ENCODE peak calls at places on chromosomes 4 and X, in ten cellular contexts. L is fibroblast of lung; T is left lung; M is left ventricle myocardium inferior; E is mammary epithelial cell; D is effector memory CD4-positive, alpha-beta T cell; J is CD8-positive, alpha-beta memory T cell; K is tibial artery; A is MM.1S; H is ovary. F is an unnamed sample. For H3K4me1, the result is how much of the 10 kb centered on the place peaks cover.

GRCh38 chr4:107164962-107165361 is 128.8 kb upstream of the DKK2 start:
- DNase-seq in L (no peak), T (no peak), M (no peak), E (no peak), D (no peak), J (no peak), K (no peak), A (peak), H (no peak), F (no peak)

GRCh38 chrX:138128025-138128671 is 562.2 kb downstream of the ZIC3 start:
- DNase-seq in L (peak), T (no peak), M (no peak), E (peak), D (no peak), J (peak), K (no peak), A (peak), H (no peak), F (no peak)

GRCh38 chrX:136694491-136695087 is 46.6 kb downstream of the CD40LG start:
- DNase-seq in L (peak), T (no peak), M (no peak), E (peak), D (no peak), J (peak), K (no peak), A (peak), H (no peak), F (no peak)

GRCh38 chr4:145177906-145178538 is 2.4 kb downstream of the OTUD4 start:
- DNase-seq in L (peak), T (no peak), M (no peak), E (peak), D (no peak), J (peak), K (no peak), A (no peak), H (no peak), F (no peak)

GRCh38 chr4:75232546-75232945 is 281.7 kb downstream of the RCHY1 start:
- DNase-seq in L (no peak), T (no peak), M (no peak), E (no peak), D (no peak), J (no peak), K (no peak), A (no peak), H (no peak), F (no peak)

GRCh38 chr4:108345862-108346530 is 177.3 kb upstream of the LEF1 start:
- DNase-seq in L (peak), T (no peak), M (no peak), E (peak), D (no peak), J (no peak), K (no peak), A (peak), H (no peak), F (no peak)

GRCh38 chr4:43360296-43360695 is 467.8 kb downstream of the GRXCR1 start:
- DNase-seq in L (no peak), T (no peak), M (no peak), E (no peak), D (no peak), J (no peak), K (no peak), A (no peak), H (no peak), F (no peak)

GRCh38 chrX:11687157-11687556 is 21.4 kb upstream of the ARHGAP6 start:
- DNase-seq in L (no peak), T (no peak), M (no peak), E (no peak), D (no peak), J (no peak), K (no peak), A (no peak), H (no peak), F (no peak)

GRCh38 chr4:98522603-98523395 is 135.6 kb downstream of the TSPAN5 start:
- DNase-seq in L (peak), T (no peak), M (no peak), E (peak), D (no peak), J (no peak), K (no peak), A (no peak), H (no peak), F (no peak)

GRCh38 chr4:73520821-73521220 is 39.3 kb downstream of the AFM start:
- DNase-seq in L (peak), T (no peak), M (no peak), E (no peak), D (no peak), J (no peak), K (no peak), A (no peak), H (no peak), F (no peak)

GRCh38 chr4:2871911-2872310 is 28.3 kb downstream of the ADD1 start:
- DNase-seq in L (no peak), T (no peak), M (no peak), E (no peak), D (no peak), J (no peak), K (no peak), A (no peak), H (no peak), F (no peak)

GRCh38 chr4:119104644-119105273 is 30.9 kb upstream of the MYOZ2 start:
- DNase-seq in L (no peak), T (no peak), M (no peak), E (no peak), D (no peak), J (no peak), K (no peak), A (no peak), H (no peak), F (no peak)

GRCh38 chr4:3733195-3733594 is 33.0 kb upstream of the ADRA2C start:
- DNase-seq in L (no peak), T (no peak), M (no peak), E (no peak), D (no peak), J (no peak), K (no peak), A (no peak), H (no peak), F (no peak)

GRCh38 chr4:183257808-183258207 is 62.3 kb downstream of the CLDN22 start:
- DNase-seq in L (no peak), T (no peak), M (no peak), E (no peak), D (no peak), J (no peak), K (no peak), A (no peak), H (no peak), F (no peak)

GRCh38 chr4:80185787-80186548 is 11.3 kb upstream of the PRDM8 start:
- DNase-seq in L (peak), T (no peak), M (no peak), E (no peak), D (no peak), J (no peak), K (no peak), A (no peak), H (peak), F (no peak)

GRCh38 chrX:147476008-147476407 is 435.7 kb upstream of the FMR1 start:
- DNase-seq in L (no peak), T (no peak), M (no peak), E (no peak), D (no peak), J (no peak), K (no peak), A (peak), H (no peak), F (peak)

GRCh38 chr4:27123050-27123768 is 262.6 kb downstream of the STIM2 start:
- DNase-seq in L (peak), T (no peak), M (no peak), E (peak), D (no peak), J (no peak), K (no peak), A (no peak), H (no peak), F (no peak)

GRCh38 chrX:18354369-18355329 is at the start of gene SCML2:
- DNase-seq in L (peak), T (peak), M (peak), E (peak), D (no peak), J (peak), K (peak), A (peak), H (peak), F (peak)

GRCh38 chrX:47224266-47224895 is 5.9 kb downstream of the CDK16 start:
- DNase-seq in L (no peak), T (no peak), M (no peak), E (no peak), D (no peak), J (no peak), K (no peak), A (no peak), H (no peak), F (no peak)

GRCh38 chr4:87007345-87008181 is 72.8 kb downstream of the AFF1 start:
- DNase-seq in L (peak), T (peak), M (peak), E (peak), D (peak), J (peak), K (peak), A (peak), H (peak), F (peak)

GRCh38 chrX:98065151-98065550 is 1181.4 kb downstream of the RPA4 start:
- DNase-seq in L (no peak), T (no peak), M (no peak), E (no peak), D (no peak), J (no peak), K (no peak), A (no peak), H (no peak), F (no peak)

GRCh38 chrX:10004832-10005475 is 37.8 kb downstream of the CLDN34 start:
- DNase-seq in L (no peak), T (no peak), M (no peak), E (no peak), D (no peak), J (no peak), K (no peak), A (no peak), H (no peak), F (no peak)
- H3K4me1 ChIP-seq in L (under half), T (under half), M (under half), E (under half), D (under half), J (under half), K (under half), A (under half), H (under half), F (under half)

DNA sequence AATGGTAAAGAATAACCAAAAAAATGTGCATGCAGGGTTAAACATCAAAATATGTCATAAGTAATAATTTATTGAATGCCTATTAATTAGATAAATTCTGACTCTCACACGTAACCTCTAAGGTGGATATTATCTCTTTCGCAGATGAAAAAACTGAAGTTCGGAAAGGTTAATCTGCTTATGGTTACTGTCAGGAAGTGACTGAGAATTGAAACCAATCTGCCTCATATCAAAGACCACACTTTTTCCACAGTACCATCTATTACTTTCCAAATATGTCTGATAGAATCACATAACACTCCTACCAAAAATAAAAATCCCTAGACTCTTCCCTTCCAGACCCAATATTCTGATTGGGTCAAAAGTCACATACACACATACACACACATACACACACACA is 6.2 kb downstream of the CHIC2 start:
- DNase-seq in L (no peak), T (no peak), M (no peak), E (no peak), D (no peak), J (no peak), K (no peak), A (no peak), H (no peak), F (no peak)
- H3K4me1 ChIP-seq in L (under half), T (under half), M (half or more), E (under half), D (under half), J (half or more), K (under half), A (under half), H (under half), F (half or more)

GRCh38 chr4:148434075-148434773 is 8.0 kb downstream of the NR3C2 start:
- DNase-seq in L (peak), T (no peak), M (no peak), E (no peak), D (no peak), J (no peak), K (no peak), A (peak), H (no peak), F (no peak)
- H3K4me1 ChIP-seq in L (under half), T (under half), M (half or more), E (under half), D (under half), J (half or more), K (under half), A (under half), H (under half), F (under half)

GRCh38 chr4:147769386-147769785 is 37.5 kb downstream of the ARHGAP10 start:
- DNase-seq in L (peak), T (no peak), M (no peak), E (peak), D (no peak), J (no peak), K (no peak), A (no peak), H (no peak), F (no peak)
- H3K4me1 ChIP-seq in L (under half), T (under half), M (half or more), E (under half), D (under half), J (under half), K (under half), A (under half), H (under half), F (under half)

F was measured in heart right ventricle.